ENCODE peak calls at places on chromosome 18, in nine cellular contexts. L is NCI-H1694, Z is nephron progenitor cell, Q is B cell, V is astrocyte of the spinal cord, C is endothelial cell, E is PC-3, T is heart right ventricle, W is heart left ventricle. G is an unnamed sample.

GRCh38 chr18:61892683-61893303 is at the start of gene RNF152:
- DNase-seq in Z (peak; percentile 73), T (peak; percentile 44), E (no peak), W (peak; percentile 71), Q (peak; percentile 46), C (peak; percentile 41), L (peak; percentile 33), V (peak; percentile 27), G (no peak)

GRCh38 chr18:74412106-74412880 is 44.8 kb downstream of the DIPK1C start:
- DNase-seq in Z (peak; percentile 82), E (no peak), Q (no peak), L (no peak), C (no peak), T (no peak), W (no peak), V (no peak), G (no peak)

GRCh38 chr18:23627325-23627724 is 35.4 kb downstream of the ANKRD29 start:
- DNase-seq in Z (no peak), T (no peak), E (peak; percentile 92), W (no peak), V (peak; percentile 88), L (no peak), Q (no peak), C (no peak), G (no peak)

GRCh38 chr18:69127844-69128486 is 272.7 kb upstream of the DOK6 start:
- DNase-seq in E (no peak), L (no peak), W (no peak), Q (no peak), Z (no peak), V (no peak), T (no peak), C (no peak), G (no peak)

GRCh38 chr18:12574494-12575185 is 83.3 kb downstream of the SPIRE1 start:
- DNase-seq in W (no peak), C (no peak), L (no peak), Z (no peak), E (no peak), T (no peak), Q (no peak), V (no peak), G (no peak)

GRCh38 chr18:48295586-48296311 is 113.4 kb downstream of the ZBTB7C start:
- DNase-seq in C (peak; percentile 33), L (no peak), T (no peak), Q (no peak), Z (peak; percentile 27), V (no peak), W (no peak), E (no peak), G (no peak)

GRCh38 chr18:47512056-47512455 is 260.6 kb upstream of the SKOR2 start:
- DNase-seq in Q (no peak), L (no peak), V (no peak), E (no peak), W (no peak), Z (no peak), C (no peak), T (no peak), G (no peak)

GRCh38 chr18:39305756-39306155 is 1740.2 kb upstream of the CELF4 start:
- DNase-seq in L (no peak), W (no peak), T (no peak), Q (no peak), Z (no peak), C (no peak), E (no peak), V (no peak), G (no peak)

GRCh38 chr18:28588884-28589549 is 412.1 kb upstream of the CDH2 start:
- DNase-seq in Z (no peak), T (no peak), L (no peak), C (no peak), V (peak; percentile 50), W (no peak), E (no peak), Q (no peak), G (no peak)

GRCh38 chr18:50080932-50081560 is 113.9 kb downstream of the MYO5B start:
- DNase-seq in W (no peak), L (no peak), Z (no peak), C (no peak), E (peak; percentile 72), Q (no peak), V (no peak), T (no peak), G (no peak)

GRCh38 chr18:2406544-2406943 is 164.8 kb downstream of the METTL4 start:
- DNase-seq in W (no peak), Q (no peak), Z (no peak), E (peak; percentile 20), V (peak; percentile 58), L (no peak), C (no peak), T (no peak), G (no peak)

GRCh38 chr18:51195602-51196115 is 1.8 kb downstream of the MEX3C start:
- DNase-seq in C (peak; percentile 22), V (peak; percentile 69), E (peak; percentile 27), L (peak; percentile 44), T (peak; percentile 9), Q (peak; percentile 14), Z (peak; percentile 38), W (no peak), G (peak; percentile 71)

GRCh38 chr18:44761812-44762211 is 81.1 kb downstream of the SETBP1 start:
- DNase-seq in Z (no peak), T (no peak), E (peak; percentile 23), L (no peak), W (no peak), Q (no peak), V (no peak), C (no peak), G (no peak)

GRCh38 chr18:48460929-48461583 is 51.9 kb upstream of the ZBTB7C start:
- DNase-seq in C (no peak), T (no peak), W (no peak), Q (no peak), V (peak; percentile 7), L (no peak), E (peak; percentile 52), Z (no peak), G (no peak)

GRCh38 chr18:49021433-49022129 is 70.8 kb upstream of the SMAD7 start:
- DNase-seq in T (peak; percentile 34), W (peak; percentile 73), C (peak; percentile 52), Z (no peak), E (peak; percentile 73), L (peak; percentile 12), Q (no peak), V (peak; percentile 20), G (peak; percentile 84)

GRCh38 chr18:60027397-60027796 is 127.6 kb downstream of the PMAIP1 start:
- DNase-seq in C (no peak), W (no peak), E (peak; percentile 71), L (no peak), Q (no peak), T (no peak), Z (no peak), V (no peak), G (no peak)